ENCODE peak calls at places on chromosomes 5 and 9, in eight cellular contexts. One of them, this sample, is unnamed.

GRCh38 chr5:34053133-34053532 is 10.1 kb upstream of the C1QTNF3 start:
- DNase-seq in H1: no peak
- DNase-seq in PC-9: no peak
- DNase-seq in left ventricle myocardium inferior: no peak
- DNase-seq in CD14-positive monocyte: no peak
- DNase-seq in BE2C: no peak
- DNase-seq in WTC11: no peak
- DNase-seq in cardiac fibroblast: peak
- DNase-seq in this sample: no peak

GRCh38 chr5:132425009-132425937 is 55.8 kb downstream of the SLC22A5 start:
- DNase-seq in H1: peak
- DNase-seq in PC-9: peak
- DNase-seq in left ventricle myocardium inferior: no peak
- DNase-seq in CD14-positive monocyte: peak
- DNase-seq in BE2C: no peak
- DNase-seq in WTC11: no peak
- DNase-seq in cardiac fibroblast: peak
- DNase-seq in this sample: no peak

GRCh38 chr9:113654605-113655193 is 191.2 kb downstream of the RGS3 start:
- DNase-seq in H1: no peak
- DNase-seq in PC-9: no peak
- DNase-seq in left ventricle myocardium inferior: peak
- DNase-seq in CD14-positive monocyte: no peak
- DNase-seq in BE2C: no peak
- DNase-seq in WTC11: no peak
- DNase-seq in cardiac fibroblast: peak
- DNase-seq in this sample: no peak

GRCh38 chr5:114999176-114999575 is 170.5 kb downstream of the TRIM36 start:
- DNase-seq in H1: no peak
- DNase-seq in PC-9: no peak
- DNase-seq in left ventricle myocardium inferior: no peak
- DNase-seq in CD14-positive monocyte: no peak
- DNase-seq in BE2C: no peak
- DNase-seq in WTC11: no peak
- DNase-seq in cardiac fibroblast: no peak
- DNase-seq in this sample: no peak

GRCh38 chr9:116656977-116657376 is 30.1 kb upstream of the TRIM32 start:
- DNase-seq in H1: no peak
- DNase-seq in PC-9: no peak
- DNase-seq in left ventricle myocardium inferior: no peak
- DNase-seq in CD14-positive monocyte: no peak
- DNase-seq in BE2C: no peak
- DNase-seq in WTC11: no peak
- DNase-seq in cardiac fibroblast: no peak
- DNase-seq in this sample: no peak

GRCh38 chr9:70013598-70014196 is 30.0 kb upstream of the MAMDC2 start:
- DNase-seq in H1: no peak
- DNase-seq in PC-9: peak
- DNase-seq in left ventricle myocardium inferior: no peak
- DNase-seq in CD14-positive monocyte: no peak
- DNase-seq in BE2C: no peak
- DNase-seq in WTC11: no peak
- DNase-seq in cardiac fibroblast: peak
- DNase-seq in this sample: no peak

GRCh38 chr5:139417214-139417613 is 13.3 kb upstream of the SPATA24 start:
- DNase-seq in H1: no peak
- DNase-seq in PC-9: no peak
- DNase-seq in left ventricle myocardium inferior: no peak
- DNase-seq in CD14-positive monocyte: no peak
- DNase-seq in BE2C: no peak
- DNase-seq in WTC11: no peak
- DNase-seq in cardiac fibroblast: no peak
- DNase-seq in this sample: no peak

GRCh38 chr5:57745676-57746075 is 263.1 kb upstream of the ACTBL2 start:
- DNase-seq in H1: no peak
- DNase-seq in PC-9: no peak
- DNase-seq in left ventricle myocardium inferior: no peak
- DNase-seq in CD14-positive monocyte: no peak
- DNase-seq in BE2C: no peak
- DNase-seq in WTC11: no peak
- DNase-seq in cardiac fibroblast: no peak
- DNase-seq in this sample: no peak

GRCh38 chr9:87800456-87800855 is 74.5 kb downstream of the CTSL start:
- DNase-seq in H1: no peak
- DNase-seq in PC-9: no peak
- DNase-seq in left ventricle myocardium inferior: no peak
- DNase-seq in CD14-positive monocyte: no peak
- DNase-seq in BE2C: no peak
- DNase-seq in WTC11: no peak
- DNase-seq in cardiac fibroblast: no peak
- DNase-seq in this sample: peak

GRCh38 chr5:34674226-34674625 is 18.1 kb downstream of the RAI14 start:
- DNase-seq in H1: no peak
- DNase-seq in PC-9: peak
- DNase-seq in left ventricle myocardium inferior: no peak
- DNase-seq in CD14-positive monocyte: no peak
- DNase-seq in BE2C: no peak
- DNase-seq in WTC11: no peak
- DNase-seq in cardiac fibroblast: peak
- DNase-seq in this sample: no peak

GRCh38 chr5:158175664-158176507 is 316.9 kb upstream of the CLINT1 start:
- DNase-seq in H1: no peak
- DNase-seq in PC-9: no peak
- DNase-seq in left ventricle myocardium inferior: no peak
- DNase-seq in CD14-positive monocyte: no peak
- DNase-seq in BE2C: peak
- DNase-seq in WTC11: no peak
- DNase-seq in cardiac fibroblast: no peak
- DNase-seq in this sample: no peak

DNA sequence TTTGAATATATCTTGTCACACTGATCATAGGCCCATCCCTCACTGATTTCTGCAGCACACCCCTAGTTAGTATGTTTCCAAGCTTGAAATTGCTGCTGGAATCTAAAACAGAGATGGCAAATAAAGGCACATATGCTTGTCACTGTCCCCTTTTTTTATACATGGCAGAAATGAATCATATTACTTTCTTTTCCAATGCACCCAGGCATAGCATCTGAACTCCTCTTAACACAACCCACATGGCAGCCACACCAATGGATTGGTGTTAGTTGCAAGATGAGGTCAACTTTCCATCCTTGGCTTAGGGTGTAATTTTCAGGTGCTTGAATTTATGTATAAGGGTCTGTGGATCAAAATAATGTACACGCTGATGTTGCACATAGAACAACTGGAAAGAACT is 473.8 kb upstream of the ZNF608 start:
- DNase-seq in H1: no peak
- DNase-seq in PC-9: no peak
- DNase-seq in left ventricle myocardium inferior: no peak
- DNase-seq in CD14-positive monocyte: no peak
- DNase-seq in BE2C: no peak
- DNase-seq in WTC11: no peak
- DNase-seq in cardiac fibroblast: no peak
- DNase-seq in this sample: no peak
- TF ChIP-seq CTCF in H1: no peak
- TF ChIP-seq CTCF in PC-9: no peak
- TF ChIP-seq CTCF in left ventricle myocardium inferior: no peak
- TF ChIP-seq CTCF in CD14-positive monocyte: no peak
- TF ChIP-seq CTCF in BE2C: no peak
- TF ChIP-seq CTCF in WTC11: no peak
- TF ChIP-seq CTCF in cardiac fibroblast: no peak
- TF ChIP-seq CTCF in this sample: no peak

GRCh38 chr5:41519801-41520200 is 9.4 kb upstream of the PLCXD3 start:
- DNase-seq in H1: no peak
- DNase-seq in PC-9: no peak
- DNase-seq in left ventricle myocardium inferior: no peak
- DNase-seq in CD14-positive monocyte: no peak
- DNase-seq in BE2C: no peak
- DNase-seq in WTC11: no peak
- DNase-seq in cardiac fibroblast: peak
- DNase-seq in this sample: no peak
- TF ChIP-seq CTCF in H1: no peak
- TF ChIP-seq CTCF in PC-9: peak
- TF ChIP-seq CTCF in left ventricle myocardium inferior: peak
- TF ChIP-seq CTCF in CD14-positive monocyte: no peak
- TF ChIP-seq CTCF in BE2C: peak
- TF ChIP-seq CTCF in WTC11: no peak
- TF ChIP-seq CTCF in cardiac fibroblast: no peak
- TF ChIP-seq CTCF in this sample: no peak

DNA sequence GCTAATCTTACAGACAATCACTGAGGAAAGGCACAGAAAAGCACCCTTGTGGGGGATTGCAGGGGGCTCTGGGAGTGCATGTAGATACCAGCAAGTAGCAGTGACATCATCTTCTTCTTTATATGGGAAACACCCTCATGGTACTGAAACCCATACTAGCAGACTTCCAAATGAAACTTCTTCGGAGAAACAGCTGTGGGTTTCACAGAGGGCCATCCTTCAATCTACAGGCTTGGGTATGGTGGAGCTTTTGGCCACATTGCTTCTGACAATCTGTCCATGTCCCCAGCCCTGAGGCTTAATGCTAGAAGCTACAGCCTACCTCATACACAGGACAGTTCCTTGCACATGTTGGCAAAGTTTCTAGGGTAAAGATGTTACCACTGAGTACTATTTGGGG is 165.2 kb upstream of the NFIB start:
- DNase-seq in H1: no peak
- DNase-seq in PC-9: no peak
- DNase-seq in left ventricle myocardium inferior: no peak
- DNase-seq in CD14-positive monocyte: no peak
- DNase-seq in BE2C: no peak
- DNase-seq in WTC11: no peak
- DNase-seq in cardiac fibroblast: no peak
- DNase-seq in this sample: no peak
- TF ChIP-seq CTCF in H1: no peak
- TF ChIP-seq CTCF in PC-9: no peak
- TF ChIP-seq CTCF in left ventricle myocardium inferior: no peak
- TF ChIP-seq CTCF in CD14-positive monocyte: no peak
- TF ChIP-seq CTCF in BE2C: no peak
- TF ChIP-seq CTCF in WTC11: no peak
- TF ChIP-seq CTCF in cardiac fibroblast: no peak
- TF ChIP-seq CTCF in this sample: no peak

DNA sequence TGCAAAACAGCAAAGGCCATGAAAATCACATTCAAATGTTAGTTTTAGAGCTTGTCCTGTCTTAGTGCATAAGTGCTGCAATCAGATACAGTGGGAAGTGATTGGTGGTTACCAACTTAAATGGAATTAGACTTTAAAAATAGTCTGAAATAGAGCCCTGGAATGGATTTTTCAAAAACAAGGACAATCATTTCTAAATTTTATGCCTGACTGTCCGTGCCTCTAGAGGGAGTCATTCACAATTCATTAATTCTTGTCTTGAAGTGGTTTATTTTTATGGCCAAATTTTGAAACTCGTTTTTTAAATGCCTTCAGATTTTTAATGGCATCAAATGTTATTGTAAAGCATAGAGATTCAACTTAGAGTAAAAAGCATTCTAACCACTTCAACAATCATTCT is 561.8 kb upstream of the DAB2 start:
- DNase-seq in H1: no peak
- DNase-seq in PC-9: no peak
- DNase-seq in left ventricle myocardium inferior: no peak
- DNase-seq in CD14-positive monocyte: no peak
- DNase-seq in BE2C: no peak
- DNase-seq in WTC11: no peak
- DNase-seq in cardiac fibroblast: peak
- DNase-seq in this sample: no peak
- TF ChIP-seq CTCF in H1: no peak
- TF ChIP-seq CTCF in PC-9: peak
- TF ChIP-seq CTCF in left ventricle myocardium inferior: no peak
- TF ChIP-seq CTCF in CD14-positive monocyte: no peak
- TF ChIP-seq CTCF in BE2C: no peak
- TF ChIP-seq CTCF in WTC11: no peak
- TF ChIP-seq CTCF in cardiac fibroblast: peak
- TF ChIP-seq CTCF in this sample: peak